ENCODE peak calls at places on chromosomes 4 and X, in eight cellular contexts. One of them, this sample, is unnamed.

GRCh38 chr4:85734446-85734845 is 259.5 kb downstream of the ARHGAP24 start:
- DNase-seq in HCT116: peak; percentile 74
- DNase-seq in tibial nerve: no peak
- DNase-seq in IMR-90: no peak
- DNase-seq in transverse colon: no peak
- DNase-seq in heart left ventricle: no peak
- DNase-seq in A549: no peak
- DNase-seq in endothelial cell of umbilical vein: peak; percentile 78
- DNase-seq in this sample: no peak

GRCh38 chr4:53314257-53314656 is 51.6 kb downstream of the SCFD2 start:
- DNase-seq in HCT116: no peak
- DNase-seq in heart left ventricle: no peak
- DNase-seq in tibial nerve: no peak
- DNase-seq in transverse colon: no peak
- DNase-seq in IMR-90: no peak
- DNase-seq in endothelial cell of umbilical vein: no peak
- DNase-seq in A549: no peak
- DNase-seq in this sample: no peak

GRCh38 chr4:54558889-54559682 is 98.7 kb upstream of the KIT start:
- DNase-seq in transverse colon: no peak
- DNase-seq in heart left ventricle: no peak
- DNase-seq in IMR-90: no peak
- DNase-seq in endothelial cell of umbilical vein: no peak
- DNase-seq in tibial nerve: no peak
- DNase-seq in HCT116: no peak
- DNase-seq in A549: no peak
- DNase-seq in this sample: no peak

GRCh38 chr4:80071643-80072606 is 1.1 kb downstream of the ANTXR2 start:
- DNase-seq in transverse colon: peak; percentile 55
- DNase-seq in A549: peak; percentile 7
- DNase-seq in heart left ventricle: peak; percentile 59
- DNase-seq in tibial nerve: peak; percentile 26
- DNase-seq in IMR-90: peak; percentile 22
- DNase-seq in endothelial cell of umbilical vein: no peak
- DNase-seq in HCT116: no peak
- DNase-seq in this sample: peak; percentile 44

GRCh38 chr4:181807771-181808170 is 435.4 kb upstream of the TENM3 start:
- DNase-seq in A549: no peak
- DNase-seq in HCT116: no peak
- DNase-seq in IMR-90: peak; percentile 66
- DNase-seq in heart left ventricle: no peak
- DNase-seq in endothelial cell of umbilical vein: no peak
- DNase-seq in transverse colon: no peak
- DNase-seq in tibial nerve: no peak
- DNase-seq in this sample: no peak

GRCh38 chr4:182752158-182752910 is 164.9 kb downstream of the DCTD start:
- DNase-seq in heart left ventricle: no peak
- DNase-seq in endothelial cell of umbilical vein: peak; percentile 67
- DNase-seq in IMR-90: peak; percentile 83
- DNase-seq in tibial nerve: no peak
- DNase-seq in transverse colon: no peak
- DNase-seq in A549: no peak
- DNase-seq in HCT116: no peak
- DNase-seq in this sample: no peak

GRCh38 chr4:86302242-86302641 is 57.6 kb downstream of the MAPK10 start:
- DNase-seq in endothelial cell of umbilical vein: peak; percentile 85
- DNase-seq in A549: no peak
- DNase-seq in heart left ventricle: peak; percentile 58
- DNase-seq in IMR-90: peak; percentile 1
- DNase-seq in tibial nerve: no peak
- DNase-seq in transverse colon: peak; percentile 16
- DNase-seq in HCT116: no peak
- DNase-seq in this sample: peak; percentile 62

GRCh38 chr4:73843369-73843768 is 6.9 kb downstream of the CXCL6 start:
- DNase-seq in A549: no peak
- DNase-seq in HCT116: no peak
- DNase-seq in transverse colon: no peak
- DNase-seq in heart left ventricle: no peak
- DNase-seq in endothelial cell of umbilical vein: no peak
- DNase-seq in tibial nerve: no peak
- DNase-seq in IMR-90: no peak
- DNase-seq in this sample: no peak

GRCh38 chr4:53015681-53016080 is 153.6 kb downstream of the RASL11B start:
- DNase-seq in IMR-90: peak; percentile 81
- DNase-seq in transverse colon: peak; percentile 24
- DNase-seq in HCT116: peak; percentile 26
- DNase-seq in heart left ventricle: peak; percentile 36
- DNase-seq in A549: peak; percentile 46
- DNase-seq in tibial nerve: no peak
- DNase-seq in endothelial cell of umbilical vein: peak; percentile 81
- DNase-seq in this sample: no peak

GRCh38 chr4:55675196-55675793 is 39.2 kb upstream of the NMU start:
- DNase-seq in transverse colon: no peak
- DNase-seq in endothelial cell of umbilical vein: no peak
- DNase-seq in IMR-90: no peak
- DNase-seq in tibial nerve: no peak
- DNase-seq in HCT116: no peak
- DNase-seq in heart left ventricle: no peak
- DNase-seq in A549: no peak
- DNase-seq in this sample: no peak

GRCh38 chr4:185839204-185839712 is 27.3 kb upstream of the SORBS2 start:
- DNase-seq in IMR-90: peak; percentile 91
- DNase-seq in tibial nerve: no peak
- DNase-seq in HCT116: peak; percentile 54
- DNase-seq in A549: peak; percentile 77
- DNase-seq in heart left ventricle: peak; percentile 74
- DNase-seq in transverse colon: peak; percentile 57
- DNase-seq in endothelial cell of umbilical vein: peak; percentile 95
- DNase-seq in this sample: no peak

GRCh38 chrX:40009462-40009851 is 88.3 kb downstream of the BCOR start:
- DNase-seq in HCT116: no peak
- DNase-seq in tibial nerve: no peak
- DNase-seq in heart left ventricle: no peak
- DNase-seq in IMR-90: no peak
- DNase-seq in A549: no peak
- DNase-seq in endothelial cell of umbilical vein: no peak
- DNase-seq in transverse colon: no peak
- DNase-seq in this sample: no peak
- H3K4me3 ChIP-seq in HCT116: no peak overlapping the region
- H3K4me3 ChIP-seq in tibial nerve: no peak overlapping the region
- H3K4me3 ChIP-seq in heart left ventricle: peak overlapping the region; percentile 24
- H3K4me3 ChIP-seq in IMR-90: no peak overlapping the region
- H3K4me3 ChIP-seq in A549: no peak overlapping the region
- H3K4me3 ChIP-seq in endothelial cell of umbilical vein: no peak overlapping the region
- H3K4me3 ChIP-seq in transverse colon: no peak overlapping the region
- H3K4me3 ChIP-seq in this sample: no peak overlapping the region

GRCh38 chr4:184382189-184382846 is 92.0 kb downstream of the IRF2 start:
- DNase-seq in heart left ventricle: no peak
- DNase-seq in transverse colon: peak; percentile 37
- DNase-seq in HCT116: no peak
- DNase-seq in A549: no peak
- DNase-seq in endothelial cell of umbilical vein: peak; percentile 44
- DNase-seq in tibial nerve: no peak
- DNase-seq in IMR-90: no peak
- DNase-seq in this sample: no peak
- TF ChIP-seq POLR2A in heart left ventricle: no peak
- TF ChIP-seq POLR2A in transverse colon: no peak
- TF ChIP-seq POLR2A in HCT116: no peak
- TF ChIP-seq POLR2A in A549: no peak
- TF ChIP-seq POLR2A in endothelial cell of umbilical vein: no peak
- TF ChIP-seq POLR2A in tibial nerve: no peak
- TF ChIP-seq POLR2A in IMR-90: no peak
- TF ChIP-seq POLR2A in this sample: no peak

DNA sequence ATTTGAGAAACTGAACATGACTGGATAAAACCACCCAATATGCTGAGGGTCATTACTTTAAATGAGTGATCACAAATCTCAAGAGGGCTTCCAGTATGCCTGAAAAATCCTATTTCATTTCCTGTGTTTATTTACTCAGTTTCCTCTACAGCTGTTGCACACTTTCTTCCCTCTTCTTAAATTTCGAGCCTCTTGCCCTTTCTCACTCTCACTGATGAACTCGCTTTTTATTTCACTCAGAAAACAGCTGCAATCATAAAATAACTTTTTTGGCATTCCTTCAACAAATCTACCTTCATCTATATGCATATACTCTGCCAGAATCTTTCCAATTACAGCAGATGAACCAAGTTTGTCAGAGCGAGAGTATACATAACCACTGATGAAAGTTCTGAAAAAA is 101.3 kb downstream of the EIF4E start:
- DNase-seq in heart left ventricle: no peak
- DNase-seq in IMR-90: no peak
- DNase-seq in endothelial cell of umbilical vein: no peak
- DNase-seq in HCT116: no peak
- DNase-seq in transverse colon: no peak
- DNase-seq in A549: no peak
- DNase-seq in tibial nerve: no peak
- DNase-seq in this sample: no peak
- H3K4me3 ChIP-seq in heart left ventricle: no peak overlapping the region
- H3K4me3 ChIP-seq in IMR-90: no peak overlapping the region
- H3K4me3 ChIP-seq in endothelial cell of umbilical vein: no peak overlapping the region
- H3K4me3 ChIP-seq in HCT116: no peak overlapping the region
- H3K4me3 ChIP-seq in transverse colon: no peak overlapping the region
- H3K4me3 ChIP-seq in A549: no peak overlapping the region
- H3K4me3 ChIP-seq in tibial nerve: no peak overlapping the region
- H3K4me3 ChIP-seq in this sample: no peak overlapping the region

DNA sequence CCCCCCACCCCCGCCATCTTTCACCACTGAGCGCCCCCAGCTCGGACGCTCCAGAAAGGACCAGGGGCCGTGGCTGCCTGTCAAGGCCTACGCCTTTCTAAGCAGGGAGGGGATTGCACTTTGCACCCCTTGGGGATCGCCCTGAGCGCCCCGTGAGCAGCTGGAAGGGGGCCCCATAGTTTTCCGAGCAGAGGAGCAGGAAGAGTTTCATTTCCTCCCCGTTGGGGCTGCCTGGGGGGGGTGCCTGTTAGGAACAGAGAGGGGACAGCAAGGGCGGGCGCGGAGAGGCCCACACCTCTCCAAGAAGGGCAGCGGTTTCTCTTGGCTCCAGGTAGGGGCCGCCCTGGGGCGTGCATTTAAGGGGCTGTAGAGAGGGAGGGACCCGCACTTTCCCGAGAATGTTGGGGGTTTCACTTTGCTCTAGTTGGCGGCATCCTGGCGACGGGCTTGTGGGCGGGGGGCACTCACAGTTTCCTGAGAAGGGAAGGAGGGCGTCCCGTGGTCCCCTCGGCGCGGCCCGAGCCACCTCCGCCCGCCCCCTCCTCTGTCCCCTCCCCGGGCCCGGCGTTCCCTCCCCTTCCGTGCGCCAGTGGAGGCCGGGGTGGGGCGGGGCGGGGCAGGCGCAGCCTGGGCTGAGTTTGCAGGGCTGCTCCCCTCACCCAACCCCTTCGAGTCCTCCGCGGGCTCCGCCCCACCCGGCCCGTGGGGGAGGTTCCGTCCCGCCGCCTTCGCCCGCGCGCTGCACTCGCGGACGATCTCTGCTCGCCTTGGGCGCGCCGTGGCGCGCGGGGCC is 82.3 kb upstream of the CD99 start:
- DNase-seq in tibial nerve: peak; percentile 63
- DNase-seq in HCT116: peak; percentile 48
- DNase-seq in IMR-90: peak; percentile 72
- DNase-seq in endothelial cell of umbilical vein: peak; percentile 82
- DNase-seq in heart left ventricle: peak; percentile 89
- DNase-seq in transverse colon: peak; percentile 93
- DNase-seq in A549: peak; percentile 89
- DNase-seq in this sample: peak; percentile 86
- TF ChIP-seq POLR2A in tibial nerve: no peak
- TF ChIP-seq POLR2A in HCT116: peak; percentile 51
- TF ChIP-seq POLR2A in IMR-90: no peak
- TF ChIP-seq POLR2A in endothelial cell of umbilical vein: peak; percentile 70
- TF ChIP-seq POLR2A in heart left ventricle: peak; percentile 40
- TF ChIP-seq POLR2A in transverse colon: peak; percentile 67
- TF ChIP-seq POLR2A in A549: peak; percentile 71
- TF ChIP-seq POLR2A in this sample: peak; percentile 52

GRCh38 chrX:1536712-1537030 is 314 bp downstream of the P2RY8 start:
- DNase-seq in A549: no peak
- DNase-seq in endothelial cell of umbilical vein: no peak
- DNase-seq in tibial nerve: no peak
- DNase-seq in heart left ventricle: no peak
- DNase-seq in transverse colon: no peak
- DNase-seq in IMR-90: no peak
- DNase-seq in HCT116: no peak
- DNase-seq in this sample: no peak

GRCh38 chrX:1533083-1533482 is 3.9 kb downstream of the P2RY8 start:
- DNase-seq in heart left ventricle: no peak
- DNase-seq in A549: no peak
- DNase-seq in IMR-90: no peak
- DNase-seq in tibial nerve: no peak
- DNase-seq in HCT116: no peak
- DNase-seq in transverse colon: no peak
- DNase-seq in endothelial cell of umbilical vein: no peak
- DNase-seq in this sample: no peak

GRCh38 chrX:1534321-1535168 is 2.4 kb downstream of the P2RY8 start:
- DNase-seq in HCT116: no peak
- DNase-seq in A549: no peak
- DNase-seq in heart left ventricle: no peak
- DNase-seq in tibial nerve: no peak
- DNase-seq in transverse colon: no peak
- DNase-seq in IMR-90: no peak
- DNase-seq in endothelial cell of umbilical vein: no peak
- DNase-seq in this sample: no peak

GRCh38 chrX:1537031-1537715 is at the start of gene P2RY8:
- DNase-seq in endothelial cell of umbilical vein: no peak
- DNase-seq in A549: peak; percentile 64
- DNase-seq in tibial nerve: peak; percentile 47
- DNase-seq in IMR-90: no peak
- DNase-seq in HCT116: no peak
- DNase-seq in transverse colon: peak; percentile 74
- DNase-seq in heart left ventricle: peak; percentile 73
- DNase-seq in this sample: no peak

DNA sequence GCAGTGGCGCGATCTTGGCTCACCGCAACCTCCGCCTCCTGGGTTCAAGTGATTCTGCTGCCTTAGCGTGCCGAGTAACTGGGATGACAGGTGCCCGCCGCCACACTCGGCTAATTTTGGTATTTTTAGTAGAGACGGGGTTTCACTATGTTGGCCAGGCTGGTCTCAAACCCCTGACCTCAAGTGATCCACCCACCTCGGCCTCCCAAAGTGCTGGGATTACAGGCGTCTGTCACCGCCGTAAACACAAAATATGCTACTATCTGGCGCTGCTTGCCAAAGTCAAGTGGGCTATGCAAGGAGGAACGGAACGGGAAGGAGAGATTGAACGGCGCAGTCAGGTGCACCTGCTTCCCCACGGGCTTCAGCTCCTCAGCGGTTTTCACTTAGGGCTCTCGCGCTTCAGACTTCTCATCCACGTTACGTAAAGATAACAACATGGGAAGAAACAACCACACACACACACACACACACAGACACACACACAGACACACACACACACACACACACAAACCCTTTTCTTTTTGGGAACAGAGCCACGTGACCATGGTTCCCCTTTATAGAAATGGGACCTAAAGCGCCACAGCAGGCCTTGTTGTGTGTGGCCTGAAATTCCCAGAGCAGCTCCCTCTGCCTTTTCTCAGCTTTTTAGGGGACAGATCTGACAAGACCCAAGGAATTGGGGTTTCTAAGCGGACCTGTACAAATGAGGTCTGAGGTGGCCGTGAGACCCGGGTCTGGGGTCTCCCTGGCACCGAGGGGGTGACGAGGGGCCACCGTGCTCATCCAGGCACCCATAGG is 1.5 kb downstream of the P2RY8 start:
- DNase-seq in IMR-90: no peak
- DNase-seq in HCT116: no peak
- DNase-seq in endothelial cell of umbilical vein: no peak
- DNase-seq in heart left ventricle: no peak
- DNase-seq in tibial nerve: no peak
- DNase-seq in transverse colon: peak; percentile 39
- DNase-seq in A549: no peak
- DNase-seq in this sample: no peak
- H3K4me3 ChIP-seq in IMR-90: no peak overlapping the region
- H3K4me3 ChIP-seq in HCT116: no peak overlapping the region
- H3K4me3 ChIP-seq in endothelial cell of umbilical vein: no peak overlapping the region
- H3K4me3 ChIP-seq in heart left ventricle: peak overlapping the region; percentile 55
- H3K4me3 ChIP-seq in tibial nerve: peak overlapping the region; percentile 15
- H3K4me3 ChIP-seq in transverse colon: no peak overlapping the region
- H3K4me3 ChIP-seq in A549: no peak overlapping the region
- H3K4me3 ChIP-seq in this sample: no peak overlapping the region